ENCODE peak calls at places on chromosomes 13 and 19, in six cellular contexts. U is RWPE1, E is adrenal gland, M is left ventricle myocardium inferior, S is DND-41, Y is tibial artery. K is an unnamed sample.

GRCh38 chr13:97583884-97584497 is 150.0 kb downstream of the RAP2A start:
- DNase-seq in U (no peak), E (no peak), M (no peak), S (no peak), Y (no peak), K (no peak)

GRCh38 chr19:52492201-52492960 is 35.1 kb upstream of the ZNF808 start:
- DNase-seq in U (no peak), E (no peak), M (no peak), S (peak), Y (no peak), K (peak)

GRCh38 chr13:106942558-106942957 is 374.6 kb upstream of the ARGLU1 start:
- DNase-seq in U (no peak), E (no peak), M (no peak), S (no peak), Y (no peak), K (no peak)

GRCh38 chr19:19458110-19458816 is 52.8 kb downstream of the GATAD2A start:
- DNase-seq in U (no peak), E (no peak), M (no peak), S (no peak), Y (no peak), K (no peak)

GRCh38 chr19:18879579-18880373 is 16.2 kb downstream of the CERS1 start:
- DNase-seq in U (peak), E (no peak), M (no peak), S (peak), Y (no peak), K (peak)

GRCh38 chr13:39913928-39914327 is 258.5 kb downstream of the COG6 start:
- DNase-seq in U (no peak), E (no peak), M (no peak), S (no peak), Y (peak), K (no peak)

GRCh38 chr19:3387645-3388589 is 21.5 kb downstream of the NFIC start:
- DNase-seq in U (peak), E (peak), M (peak), S (no peak), Y (peak), K (peak)

GRCh38 chr13:112770504-112770903 is 80.7 kb downstream of the ATP11A start:
- DNase-seq in U (no peak), E (no peak), M (no peak), S (no peak), Y (no peak), K (no peak)

GRCh38 chr19:19319725-19320361 is 466 bp downstream of the SUGP1 start:
- DNase-seq in U (no peak), E (no peak), M (no peak), S (no peak), Y (no peak), K (peak)

GRCh38 chr13:68185767-68186166 is 955.6 kb upstream of the PCDH9 start:
- DNase-seq in U (no peak), E (no peak), M (no peak), S (no peak), Y (no peak), K (peak)

GRCh38 chr13:98343461-98343860 is 166.4 kb upstream of the RNF113B start:
- DNase-seq in U (no peak), E (no peak), M (no peak), S (no peak), Y (no peak), K (no peak)

GRCh38 chr19:13707901-13708300 is 56.4 kb upstream of the MRI1 start:
- DNase-seq in U (no peak), E (no peak), M (no peak), S (no peak), Y (no peak), K (no peak)

GRCh38 chr19:38204728-38205127 is 19.3 kb downstream of the DPF1 start:
- DNase-seq in U (no peak), E (no peak), M (no peak), S (no peak), Y (no peak), K (no peak)

GRCh38 chr19:48470856-48471255 is 1.7 kb downstream of the CYTH2 start:
- DNase-seq in U (no peak), E (no peak), M (no peak), S (no peak), Y (no peak), K (no peak)

GRCh38 chr13:110700186-110700585 is 5.7 kb downstream of the CARS2 start:
- DNase-seq in U (no peak), E (peak), M (no peak), S (no peak), Y (no peak), K (no peak)

GRCh38 chr13:107296804-107297203 is 728.9 kb upstream of the ARGLU1 start:
- DNase-seq in U (peak), E (no peak), M (no peak), S (no peak), Y (no peak), K (no peak)

GRCh38 chr13:30877335-30877734 is 28.7 kb upstream of the MEDAG start:
- DNase-seq in U (no peak), E (no peak), M (no peak), S (no peak), Y (no peak), K (no peak)

GRCh38 chr19:29845576-29846176 is 33.9 kb downstream of the CCNE1 start:
- DNase-seq in U (no peak), E (peak), M (no peak), S (no peak), Y (no peak), K (peak)

GRCh38 chr13:21240586-21240985 is 64.1 kb downstream of the MRPL57 start:
- DNase-seq in U (no peak), E (no peak), M (no peak), S (peak), Y (no peak), K (no peak)

GRCh38 chr19:3655402-3656072 is 28.9 kb upstream of the CACTIN start:
- DNase-seq in U (peak), E (no peak), M (no peak), S (no peak), Y (no peak), K (peak)

GRCh38 chr19:55686311-55687050 is 11.5 kb downstream of the EPN1 start:
- DNase-seq in U (no peak), E (no peak), M (peak), S (no peak), Y (no peak), K (no peak)

GRCh38 chr19:55687281-55688172 is 12.5 kb downstream of the EPN1 start:
- DNase-seq in U (no peak), E (no peak), M (peak), S (no peak), Y (no peak), K (no peak)

GRCh38 chr19:55685776-55686175 is 10.8 kb downstream of the EPN1 start:
- DNase-seq in U (no peak), E (no peak), M (no peak), S (no peak), Y (no peak), K (no peak)

GRCh38 chr19:55683449-55684261 is 8.6 kb downstream of the EPN1 start:
- DNase-seq in U (no peak), E (no peak), M (no peak), S (no peak), Y (no peak), K (no peak)

DNA sequence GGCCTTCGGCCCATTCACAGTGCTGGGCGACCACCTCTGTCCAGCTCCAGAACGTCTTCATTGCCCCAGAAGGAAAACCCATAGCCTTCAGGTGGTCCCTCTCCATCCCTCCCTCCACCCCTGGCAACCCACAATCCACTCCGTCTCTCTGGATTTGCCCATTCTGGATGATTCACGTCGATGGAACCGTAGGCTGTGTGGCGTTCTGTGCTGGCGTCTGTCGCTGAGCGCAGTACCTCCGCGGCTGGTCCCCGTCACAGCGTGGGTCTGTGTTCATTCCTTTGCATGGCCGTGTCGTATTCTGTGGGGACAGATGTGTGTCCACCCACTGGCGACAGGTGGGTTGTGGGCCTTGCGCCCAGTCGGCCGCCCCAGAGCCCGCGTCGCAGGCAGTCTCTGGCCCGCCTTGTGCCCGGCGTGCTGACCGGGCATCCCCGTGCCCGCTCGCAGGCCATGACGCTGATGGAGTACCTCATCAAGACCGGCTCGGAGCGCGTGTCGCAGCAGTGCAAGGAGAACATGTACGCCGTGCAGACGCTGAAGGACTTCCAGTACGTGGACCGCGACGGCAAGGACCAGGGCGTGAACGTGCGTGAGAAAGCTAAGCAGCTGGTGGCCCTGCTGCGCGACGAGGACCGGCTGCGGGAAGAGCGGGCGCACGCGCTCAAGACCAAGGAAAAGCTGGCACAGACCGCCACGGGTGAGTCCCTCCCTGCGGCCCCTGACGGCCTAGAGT is 10.1 kb downstream of the EPN1 start:
- DNase-seq in U (no peak), E (no peak), M (no peak), S (no peak), Y (no peak), K (no peak)
- H3K27ac ChIP-seq in U (no peak), E (no peak), M (no peak), S (no peak), Y (no peak), K (no peak)

GRCh38 chr19:15294591-15294990 is 37.7 kb downstream of the BRD4 start:
- DNase-seq in U (no peak), E (peak), M (peak), S (no peak), Y (no peak), K (peak)
- H3K27ac ChIP-seq in U (peak), E (no peak), M (peak), S (no peak), Y (peak), K (peak)

GRCh38 chr19:34336781-34337271 is 28.2 kb upstream of the GPI start:
- DNase-seq in U (peak), E (no peak), M (no peak), S (peak), Y (no peak), K (peak)
- H3K27ac ChIP-seq in U (no peak), E (peak), M (peak), S (no peak), Y (peak), K (no peak)

GRCh38 chr19:16654151-16654550 is 5.8 kb downstream of the SMIM7 start:
- DNase-seq in U (peak), E (no peak), M (no peak), S (peak), Y (no peak), K (peak)
- H3K27ac ChIP-seq in U (no peak), E (no peak), M (no peak), S (no peak), Y (no peak), K (no peak)

GRCh38 chr19:14978377-14978776 is 1.3 kb downstream of the SLC1A6 start:
- DNase-seq in U (no peak), E (no peak), M (no peak), S (no peak), Y (no peak), K (no peak)

GRCh38 chr19:14979136-14979497 is 547 bp downstream of the SLC1A6 start:
- DNase-seq in U (no peak), E (no peak), M (no peak), S (no peak), Y (no peak), K (no peak)

GRCh38 chr19:14974488-14974887 is 5.2 kb downstream of the SLC1A6 start:
- DNase-seq in U (no peak), E (no peak), M (no peak), S (no peak), Y (no peak), K (no peak)

GRCh38 chr19:14977128-14977527 is 2.5 kb downstream of the SLC1A6 start:
- DNase-seq in U (no peak), E (no peak), M (no peak), S (no peak), Y (no peak), K (no peak)

DNA sequence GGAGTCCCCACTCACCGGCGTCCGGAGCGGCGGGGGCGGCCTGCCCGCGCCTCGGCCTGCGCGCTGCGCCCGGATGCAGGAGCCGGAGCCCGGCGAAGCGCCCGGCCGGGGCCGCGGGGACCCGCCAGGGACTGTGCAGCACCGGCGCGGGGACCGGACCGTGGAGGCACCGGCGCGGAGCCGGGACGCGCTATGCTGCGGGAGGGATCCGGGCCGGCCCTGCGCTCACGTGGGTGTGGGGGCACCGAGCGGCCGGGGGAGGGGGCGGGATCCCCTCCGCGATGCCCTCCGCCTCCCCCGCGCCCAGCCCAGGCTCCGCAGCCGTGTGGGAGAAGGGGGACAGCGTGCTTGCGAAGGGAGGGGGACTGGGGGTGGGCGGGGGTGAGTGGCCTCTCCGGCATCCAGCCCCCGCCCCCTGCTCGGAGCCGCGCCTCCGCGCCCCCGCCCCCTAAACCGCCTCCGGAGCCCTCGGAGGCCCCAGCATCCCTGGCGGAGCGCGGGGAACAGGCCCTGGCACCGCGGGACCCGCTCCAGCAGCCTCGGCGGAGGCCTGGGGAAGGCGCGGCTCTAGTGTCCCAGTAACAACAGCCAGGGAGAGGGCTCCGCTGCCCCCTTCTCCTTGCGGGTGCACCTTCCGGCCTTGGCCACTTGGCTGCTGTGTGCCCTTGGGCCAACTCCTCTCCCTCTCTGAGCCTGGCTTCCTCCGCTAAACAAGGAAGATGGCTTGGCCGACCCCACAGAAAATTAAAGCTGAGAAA is at the start of gene SLC1A6:
- DNase-seq in U (no peak), E (no peak), M (no peak), S (no peak), Y (no peak), K (peak)
- H3K27ac ChIP-seq in U (no peak), E (no peak), M (no peak), S (no peak), Y (no peak), K (no peak)

GRCh38 chr13:113835461-113836274 is 28.2 kb downstream of the GAS6 start:
- DNase-seq in U (no peak), E (no peak), M (peak), S (no peak), Y (no peak), K (peak)
- H3K27ac ChIP-seq in U (peak), E (no peak), M (peak), S (no peak), Y (peak), K (peak)

GRCh38 chr19:1948676-1949075 is 7.7 kb downstream of the CSNK1G2 start:
- DNase-seq in U (no peak), E (no peak), M (no peak), S (no peak), Y (no peak), K (no peak)

GRCh38 chr19:1945899-1946298 is 4.9 kb downstream of the CSNK1G2 start:
- DNase-seq in U (peak), E (peak), M (no peak), S (peak), Y (no peak), K (peak)

GRCh38 chr19:1944916-1945561 is 4.1 kb downstream of the CSNK1G2 start:
- DNase-seq in U (no peak), E (no peak), M (no peak), S (no peak), Y (no peak), K (no peak)

GRCh38 chr19:1949304-1950101 is 8.5 kb downstream of the CSNK1G2 start:
- DNase-seq in U (no peak), E (no peak), M (no peak), S (no peak), Y (no peak), K (no peak)

DNA sequence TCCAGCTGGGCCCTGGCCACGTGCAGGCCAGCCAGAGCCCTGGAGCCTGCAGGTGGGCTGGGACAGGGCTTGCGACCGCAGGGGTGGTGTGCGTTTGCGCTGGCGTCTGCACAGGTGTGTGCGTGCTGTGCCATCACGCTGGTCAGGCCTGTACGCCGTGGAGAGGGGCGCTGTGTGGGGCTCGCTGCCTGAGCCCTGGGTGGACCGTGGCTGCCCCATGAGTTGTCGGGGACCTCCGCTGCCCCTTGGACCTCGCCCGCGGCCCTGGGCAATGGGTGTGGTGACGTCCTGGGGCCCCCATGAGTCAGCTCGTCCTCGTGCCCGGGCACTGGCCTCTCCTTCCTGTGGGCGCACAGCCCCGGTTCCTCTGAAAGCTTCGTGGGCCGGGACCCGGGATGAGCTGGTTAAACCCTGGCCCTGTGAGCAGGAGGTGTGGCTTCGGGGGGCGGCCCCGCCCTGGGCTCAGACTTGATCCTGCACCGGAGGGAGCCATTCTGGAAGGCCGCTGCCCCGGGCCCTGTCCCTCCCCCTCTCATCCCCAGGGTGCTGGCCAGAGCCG is 6.8 kb downstream of the CSNK1G2 start:
- DNase-seq in U (peak), E (peak), M (no peak), S (no peak), Y (no peak), K (no peak)
- H3K27ac ChIP-seq in U (peak), E (no peak), M (no peak), S (no peak), Y (no peak), K (no peak)

GRCh38 chr13:75180805-75181455 is 301.0 kb downstream of the TBC1D4 start:
- DNase-seq in U (no peak), E (no peak), M (no peak), S (no peak), Y (no peak), K (no peak)

GRCh38 chr13:75178436-75178835 is 303.5 kb downstream of the TBC1D4 start:
- DNase-seq in U (no peak), E (no peak), M (no peak), S (no peak), Y (no peak), K (no peak)

GRCh38 chr13:75186384-75186783 is 295.6 kb downstream of the TBC1D4 start:
- DNase-seq in U (no peak), E (no peak), M (no peak), S (no peak), Y (no peak), K (no peak)

DNA sequence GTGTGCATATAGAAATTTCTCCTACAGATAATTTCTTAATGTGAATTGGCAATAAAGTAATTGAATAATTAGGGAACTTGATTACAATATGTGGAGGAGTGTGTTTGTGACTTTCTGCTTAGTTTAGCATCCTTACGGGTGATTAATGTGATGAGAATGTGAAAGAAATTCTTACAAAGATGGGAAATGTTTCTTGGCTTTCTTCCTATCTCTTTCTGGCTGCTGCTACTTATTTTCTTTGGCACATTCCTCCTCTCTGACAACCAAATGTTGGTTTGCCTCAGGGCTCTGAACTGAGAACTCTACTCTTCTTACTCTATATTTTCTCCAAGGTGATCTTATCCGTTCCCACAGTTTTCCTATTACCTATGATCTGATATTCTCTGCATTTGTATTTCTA is 300.1 kb downstream of the TBC1D4 start:
- DNase-seq in U (no peak), E (no peak), M (no peak), S (no peak), Y (no peak), K (no peak)
- H3K27ac ChIP-seq in U (no peak), E (no peak), M (no peak), S (no peak), Y (no peak), K (no peak)

GRCh38 chr13:73902296-73902695 is 231.9 kb downstream of the KLF12 start:
- DNase-seq in U (no peak), E (no peak), M (no peak), S (no peak), Y (no peak), K (no peak)
- H3K27ac ChIP-seq in U (no peak), E (no peak), M (no peak), S (no peak), Y (no peak), K (no peak)